ENCODE peak calls at places on chromosomes 6 and 20, in six cellular contexts. One of them, this sample, is unnamed.

GRCh38 chr6:159169557-159170332 is 545 bp downstream of the FNDC1 start:
- DNase-seq in mesendoderm: peak
- DNase-seq in IMR-90: peak
- DNase-seq in H1: no peak
- DNase-seq in neuronal stem cell: peak
- DNase-seq in H9: peak
- DNase-seq in this sample: peak

GRCh38 chr20:3420211-3420707 is 12.8 kb upstream of the DNAAF9 start:
- DNase-seq in mesendoderm: no peak
- DNase-seq in IMR-90: peak
- DNase-seq in H1: no peak
- DNase-seq in neuronal stem cell: no peak
- DNase-seq in H9: no peak
- DNase-seq in this sample: peak

GRCh38 chr20:38143646-38144554 is 21.2 kb downstream of the TGM2 start:
- DNase-seq in mesendoderm: no peak
- DNase-seq in IMR-90: peak
- DNase-seq in H1: no peak
- DNase-seq in neuronal stem cell: no peak
- DNase-seq in H9: no peak
- DNase-seq in this sample: peak

GRCh38 chr6:51199733-51200132 is 381.1 kb downstream of the TFAP2B start:
- DNase-seq in mesendoderm: no peak
- DNase-seq in IMR-90: no peak
- DNase-seq in H1: no peak
- DNase-seq in neuronal stem cell: no peak
- DNase-seq in H9: no peak
- DNase-seq in this sample: no peak

GRCh38 chr6:159760602-159761057 is 1.2 kb upstream of the ACAT2 start:
- DNase-seq in mesendoderm: peak
- DNase-seq in IMR-90: peak
- DNase-seq in H1: peak
- DNase-seq in neuronal stem cell: peak
- DNase-seq in H9: peak
- DNase-seq in this sample: peak

GRCh38 chr6:75579951-75580350 is 21.7 kb upstream of the SENP6 start:
- DNase-seq in mesendoderm: no peak
- DNase-seq in IMR-90: no peak
- DNase-seq in H1: no peak
- DNase-seq in neuronal stem cell: no peak
- DNase-seq in H9: no peak
- DNase-seq in this sample: no peak

GRCh38 chr6:111472933-111473435 is 10.0 kb downstream of the REV3L start:
- DNase-seq in mesendoderm: peak
- DNase-seq in IMR-90: no peak
- DNase-seq in H1: no peak
- DNase-seq in neuronal stem cell: no peak
- DNase-seq in H9: no peak
- DNase-seq in this sample: no peak

GRCh38 chr6:19719691-19720127 is 117.5 kb upstream of the ID4 start:
- DNase-seq in mesendoderm: peak
- DNase-seq in IMR-90: peak
- DNase-seq in H1: no peak
- DNase-seq in neuronal stem cell: peak
- DNase-seq in H9: peak
- DNase-seq in this sample: peak

GRCh38 chr6:110490110-110490509 is 13.7 kb upstream of the SLC22A16 start:
- DNase-seq in mesendoderm: no peak
- DNase-seq in IMR-90: no peak
- DNase-seq in H1: no peak
- DNase-seq in neuronal stem cell: no peak
- DNase-seq in H9: no peak
- DNase-seq in this sample: no peak

GRCh38 chr20:22951966-22952365 is 83.1 kb upstream of the SSTR4 start:
- DNase-seq in mesendoderm: no peak
- DNase-seq in IMR-90: no peak
- DNase-seq in H1: no peak
- DNase-seq in neuronal stem cell: no peak
- DNase-seq in H9: no peak
- DNase-seq in this sample: no peak

GRCh38 chr6:13946506-13946905 is 21.8 kb downstream of the RNF182 start:
- DNase-seq in mesendoderm: no peak
- DNase-seq in IMR-90: no peak
- DNase-seq in H1: no peak
- DNase-seq in neuronal stem cell: no peak
- DNase-seq in H9: no peak
- DNase-seq in this sample: no peak

GRCh38 chr6:4774715-4775590 is 1.3 kb upstream of the CDYL start:
- DNase-seq in mesendoderm: peak
- DNase-seq in IMR-90: no peak
- DNase-seq in H1: no peak
- DNase-seq in neuronal stem cell: no peak
- DNase-seq in H9: peak
- DNase-seq in this sample: no peak

GRCh38 chr6:31558631-31559500 is 11.5 kb downstream of the NFKBIL1 start:
- DNase-seq in mesendoderm: no peak
- DNase-seq in IMR-90: no peak
- DNase-seq in H1: no peak
- DNase-seq in neuronal stem cell: no peak
- DNase-seq in H9: no peak
- DNase-seq in this sample: peak

GRCh38 chr6:78599526-78599925 is 267.8 kb upstream of the IRAK1BP1 start:
- DNase-seq in mesendoderm: no peak
- DNase-seq in IMR-90: peak
- DNase-seq in H1: no peak
- DNase-seq in neuronal stem cell: no peak
- DNase-seq in H9: no peak
- DNase-seq in this sample: peak

GRCh38 chr20:22226849-22227248 is 357.5 kb downstream of the FOXA2 start:
- DNase-seq in mesendoderm: no peak
- DNase-seq in IMR-90: no peak
- DNase-seq in H1: no peak
- DNase-seq in neuronal stem cell: no peak
- DNase-seq in H9: no peak
- DNase-seq in this sample: no peak

GRCh38 chr6:13453771-13454251 is 33.6 kb downstream of the GFOD1 start:
- DNase-seq in mesendoderm: no peak
- DNase-seq in IMR-90: peak
- DNase-seq in H1: no peak
- DNase-seq in neuronal stem cell: no peak
- DNase-seq in H9: no peak
- DNase-seq in this sample: no peak

GRCh38 chr6:141877275-141877983 is 255.3 kb upstream of the GJE1 start:
- DNase-seq in mesendoderm: no peak
- DNase-seq in IMR-90: peak
- DNase-seq in H1: no peak
- DNase-seq in neuronal stem cell: no peak
- DNase-seq in H9: no peak
- DNase-seq in this sample: peak

GRCh38 chr6:34115396-34116314 is 30.2 kb downstream of the GRM4 start:
- DNase-seq in mesendoderm: peak
- DNase-seq in IMR-90: peak
- DNase-seq in H1: no peak
- DNase-seq in neuronal stem cell: peak
- DNase-seq in H9: peak
- DNase-seq in this sample: peak

GRCh38 chr6:45571159-45571558 is 193.4 kb upstream of the SUPT3H start:
- DNase-seq in mesendoderm: no peak
- DNase-seq in IMR-90: no peak
- DNase-seq in H1: no peak
- DNase-seq in neuronal stem cell: no peak
- DNase-seq in H9: no peak
- DNase-seq in this sample: no peak

GRCh38 chr6:121932071-121933009 is 467.1 kb upstream of the HSF2 start:
- DNase-seq in mesendoderm: peak
- DNase-seq in IMR-90: peak
- DNase-seq in H1: peak
- DNase-seq in neuronal stem cell: peak
- DNase-seq in H9: peak
- DNase-seq in this sample: peak

GRCh38 chr20:62355527-62356142 is 11.5 kb downstream of the LAMA5 start:
- DNase-seq in mesendoderm: peak
- DNase-seq in IMR-90: no peak
- DNase-seq in H1: no peak
- DNase-seq in neuronal stem cell: no peak
- DNase-seq in H9: no peak
- DNase-seq in this sample: peak

GRCh38 chr20:20368414-20369352 is 779 bp downstream of the INSM1 start:
- DNase-seq in mesendoderm: no peak
- DNase-seq in IMR-90: no peak
- DNase-seq in H1: no peak
- DNase-seq in neuronal stem cell: no peak
- DNase-seq in H9: peak
- DNase-seq in this sample: no peak

GRCh38 chr6:89281779-89282246 is 33.3 kb downstream of the GABRR2 start:
- DNase-seq in mesendoderm: peak
- DNase-seq in IMR-90: peak
- DNase-seq in H1: peak
- DNase-seq in neuronal stem cell: peak
- DNase-seq in H9: peak
- DNase-seq in this sample: peak

GRCh38 chr6:85574932-85575598 is 18.6 kb downstream of the SNX14 start:
- DNase-seq in mesendoderm: no peak
- DNase-seq in IMR-90: peak
- DNase-seq in H1: no peak
- DNase-seq in neuronal stem cell: no peak
- DNase-seq in H9: no peak
- DNase-seq in this sample: peak

GRCh38 chr6:10395946-10396577 is 18.8 kb downstream of the TFAP2A start:
- DNase-seq in mesendoderm: no peak
- DNase-seq in IMR-90: no peak
- DNase-seq in H1: no peak
- DNase-seq in neuronal stem cell: no peak
- DNase-seq in H9: peak
- DNase-seq in this sample: no peak

GRCh38 chr6:105196076-105196475 is 16.3 kb upstream of the POPDC3 start:
- DNase-seq in mesendoderm: no peak
- DNase-seq in IMR-90: peak
- DNase-seq in H1: no peak
- DNase-seq in neuronal stem cell: no peak
- DNase-seq in H9: no peak
- DNase-seq in this sample: no peak

GRCh38 chr6:30500421-30501069 is 11.2 kb downstream of the HLA-E start:
- DNase-seq in mesendoderm: no peak
- DNase-seq in IMR-90: peak
- DNase-seq in H1: no peak
- DNase-seq in neuronal stem cell: no peak
- DNase-seq in H9: no peak
- DNase-seq in this sample: peak

GRCh38 chr6:161181136-161181535 is 92.7 kb downstream of the AGPAT4 start:
- DNase-seq in mesendoderm: no peak
- DNase-seq in IMR-90: no peak
- DNase-seq in H1: no peak
- DNase-seq in neuronal stem cell: no peak
- DNase-seq in H9: no peak
- DNase-seq in this sample: no peak

GRCh38 chr20:1526896-1527295 is 30.6 kb downstream of the SIRPD start:
- DNase-seq in mesendoderm: no peak
- DNase-seq in IMR-90: peak
- DNase-seq in H1: no peak
- DNase-seq in neuronal stem cell: no peak
- DNase-seq in H9: no peak
- DNase-seq in this sample: no peak

GRCh38 chr20:17344775-17345174 is 117.9 kb downstream of the PCSK2 start:
- DNase-seq in mesendoderm: no peak
- DNase-seq in IMR-90: no peak
- DNase-seq in H1: no peak
- DNase-seq in neuronal stem cell: no peak
- DNase-seq in H9: no peak
- DNase-seq in this sample: no peak

GRCh38 chr20:17345321-17345720 is 118.5 kb downstream of the PCSK2 start:
- DNase-seq in mesendoderm: no peak
- DNase-seq in IMR-90: no peak
- DNase-seq in H1: no peak
- DNase-seq in neuronal stem cell: no peak
- DNase-seq in H9: no peak
- DNase-seq in this sample: peak

GRCh38 chr20:17343091-17343490 is 116.3 kb downstream of the PCSK2 start:
- DNase-seq in mesendoderm: no peak
- DNase-seq in IMR-90: no peak
- DNase-seq in H1: no peak
- DNase-seq in neuronal stem cell: no peak
- DNase-seq in H9: no peak
- DNase-seq in this sample: no peak

GRCh38 chr20:17339000-17339399 is 112.2 kb downstream of the PCSK2 start:
- DNase-seq in mesendoderm: no peak
- DNase-seq in IMR-90: no peak
- DNase-seq in H1: no peak
- DNase-seq in neuronal stem cell: no peak
- DNase-seq in H9: no peak
- DNase-seq in this sample: no peak

GRCh38 chr20:17343631-17344447 is 117.0 kb downstream of the PCSK2 start:
- DNase-seq in mesendoderm: no peak
- DNase-seq in IMR-90: no peak
- DNase-seq in H1: no peak
- DNase-seq in neuronal stem cell: no peak
- DNase-seq in H9: no peak
- DNase-seq in this sample: no peak
- H2BK15ac ChIP-seq in mesendoderm: no peak
- H2BK15ac ChIP-seq in IMR-90: no peak
- H2BK15ac ChIP-seq in H1: no peak
- H2BK15ac ChIP-seq in neuronal stem cell: no peak
- H2BK15ac ChIP-seq in H9: no peak
- H2BK15ac ChIP-seq in this sample: no peak

DNA sequence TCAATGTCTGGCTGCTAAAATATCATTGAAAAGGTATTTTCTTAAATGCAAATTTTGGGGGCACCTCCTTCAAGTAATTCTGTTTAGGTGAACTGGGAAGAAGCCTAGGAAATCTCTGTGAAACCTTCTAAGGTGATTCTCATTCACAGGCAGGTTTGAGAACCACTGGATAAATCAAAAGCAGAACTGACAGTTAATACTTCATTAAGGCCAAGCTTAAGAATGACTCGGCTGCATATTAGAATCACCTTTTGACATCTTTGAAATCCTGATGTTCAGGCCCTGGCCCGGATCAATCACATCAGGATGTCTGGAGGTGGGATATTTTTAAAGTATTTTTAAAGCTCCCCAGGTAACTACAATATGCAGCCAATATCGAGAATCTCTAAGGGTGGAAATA is 50.6 kb downstream of the FKBP1C start:
- DNase-seq in mesendoderm: no peak
- DNase-seq in IMR-90: no peak
- DNase-seq in H1: no peak
- DNase-seq in neuronal stem cell: no peak
- DNase-seq in H9: no peak
- DNase-seq in this sample: no peak
- H2BK15ac ChIP-seq in mesendoderm: peak
- H2BK15ac ChIP-seq in IMR-90: no peak
- H2BK15ac ChIP-seq in H1: no peak
- H2BK15ac ChIP-seq in neuronal stem cell: no peak
- H2BK15ac ChIP-seq in H9: no peak
- H2BK15ac ChIP-seq in this sample: no peak

GRCh38 chr6:138752017-138752416 is 21.6 kb upstream of the CCDC28A start:
- DNase-seq in mesendoderm: peak
- DNase-seq in IMR-90: no peak
- DNase-seq in H1: no peak
- DNase-seq in neuronal stem cell: no peak
- DNase-seq in H9: peak
- DNase-seq in this sample: no peak
- H2BK15ac ChIP-seq in mesendoderm: no peak
- H2BK15ac ChIP-seq in IMR-90: no peak
- H2BK15ac ChIP-seq in H1: no peak
- H2BK15ac ChIP-seq in neuronal stem cell: no peak
- H2BK15ac ChIP-seq in H9: no peak
- H2BK15ac ChIP-seq in this sample: no peak

GRCh38 chr20:53937330-53937729 is 133.1 kb downstream of the BCAS1 start:
- DNase-seq in mesendoderm: no peak
- DNase-seq in IMR-90: no peak
- DNase-seq in H1: no peak
- DNase-seq in neuronal stem cell: no peak
- DNase-seq in H9: no peak
- DNase-seq in this sample: no peak
- H2BK15ac ChIP-seq in mesendoderm: no peak
- H2BK15ac ChIP-seq in IMR-90: peak
- H2BK15ac ChIP-seq in H1: peak
- H2BK15ac ChIP-seq in neuronal stem cell: peak
- H2BK15ac ChIP-seq in H9: no peak
- H2BK15ac ChIP-seq in this sample: no peak